ENCODE peak calls at places on chromosomes 2 and 18, in seven cellular contexts. F is GM23248, A is H7, E is BE2C, B is GM06990, D is pancreas, U is neural progenitor cell. C is an unnamed sample. For H3K27me3, the result is how much of the 10 kb centered on the place peaks cover.

GRCh38 chr2:23055251-23055650 is 329.7 kb upstream of the KLHL29 start:
- DNase-seq in F (no peak), A (no peak), E (no peak), B (no peak), D (no peak), U (no peak), C (no peak)

GRCh38 chr18:56256659-56257058 is 381.7 kb downstream of the TXNL1 start:
- DNase-seq in F (no peak), A (no peak), E (no peak), B (no peak), D (no peak), U (no peak), C (no peak)

GRCh38 chr18:28576941-28577340 is 400.0 kb upstream of the CDH2 start:
- DNase-seq in F (peak), A (no peak), E (no peak), B (no peak), D (no peak), U (no peak), C (no peak)

GRCh38 chr18:33757037-33757436 is 179.0 kb downstream of the ASXL3 start:
- DNase-seq in F (peak), A (no peak), E (no peak), B (no peak), D (no peak), U (no peak), C (no peak)

GRCh38 chr18:44680271-44681038 is at the start of gene SETBP1:
- DNase-seq in F (peak), A (peak), E (peak), B (peak), D (peak), U (peak), C (peak)

GRCh38 chr2:219947575-219947974 is 320.1 kb downstream of the SLC4A3 start:
- DNase-seq in F (peak), A (no peak), E (no peak), B (no peak), D (no peak), U (no peak), C (no peak)

GRCh38 chr2:195451160-195451559 is 205.9 kb upstream of the SLC39A10 start:
- DNase-seq in F (peak), A (no peak), E (no peak), B (no peak), D (no peak), U (no peak), C (no peak)

GRCh38 chr2:128196026-128196822 is 105.2 kb downstream of the UGGT1 start:
- DNase-seq in F (no peak), A (peak), E (no peak), B (no peak), D (no peak), U (no peak), C (peak)

GRCh38 chr2:26816893-26817292 is 31.0 kb downstream of the CENPA start:
- DNase-seq in F (no peak), A (peak), E (no peak), B (no peak), D (no peak), U (peak), C (peak)

GRCh38 chr18:13241893-13242175 is 23.3 kb downstream of the LDLRAD4 start:
- DNase-seq in F (no peak), A (peak), E (no peak), B (no peak), D (no peak), U (no peak), C (no peak)
- H3K27me3 ChIP-seq in F (under half), A (under half), E (under half), B (under half), D (under half), U (under half), C (under half)

GRCh38 chr2:15946983-15947382 is 6.6 kb downstream of the MYCN start:
- DNase-seq in F (no peak), A (no peak), E (peak), B (no peak), D (no peak), U (no peak), C (no peak)
- H3K27me3 ChIP-seq in F (under half), A (under half), E (under half), B (under half), D (under half), U (under half), C (under half)

GRCh38 chr2:86331391-86331790 is 6.0 kb downstream of the REEP1 start:
- DNase-seq in F (no peak), A (no peak), E (no peak), B (no peak), D (no peak), U (no peak), C (no peak)
- H3K27me3 ChIP-seq in F (under half), A (under half), E (under half), B (under half), D (under half), U (under half), C (under half)

DNA sequence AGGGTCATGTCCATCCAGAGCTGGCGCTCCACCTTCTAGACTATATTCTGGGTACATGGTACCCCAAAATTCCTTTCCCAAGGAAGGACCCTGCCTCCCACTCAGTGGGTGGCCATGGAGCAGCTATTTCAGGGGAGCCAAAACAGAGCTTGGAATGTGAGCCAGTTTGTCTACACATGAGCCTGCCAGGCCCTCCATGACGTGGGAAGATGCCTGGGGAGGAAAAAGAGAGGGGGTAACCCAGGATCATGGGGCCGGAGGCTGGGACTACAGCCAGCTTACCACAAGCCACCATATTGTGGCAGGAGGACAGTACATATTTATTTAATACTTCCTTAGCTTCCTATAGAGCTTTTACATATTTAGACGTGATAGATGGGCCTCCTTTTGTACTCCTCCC is 414.7 kb upstream of the TNP1 start:
- DNase-seq in F (no peak), A (no peak), E (no peak), B (no peak), D (no peak), U (no peak), C (no peak)
- H3K27me3 ChIP-seq in F (under half), A (half or more), E (under half), B (under half), D (under half), U (half or more), C (under half)

DNA sequence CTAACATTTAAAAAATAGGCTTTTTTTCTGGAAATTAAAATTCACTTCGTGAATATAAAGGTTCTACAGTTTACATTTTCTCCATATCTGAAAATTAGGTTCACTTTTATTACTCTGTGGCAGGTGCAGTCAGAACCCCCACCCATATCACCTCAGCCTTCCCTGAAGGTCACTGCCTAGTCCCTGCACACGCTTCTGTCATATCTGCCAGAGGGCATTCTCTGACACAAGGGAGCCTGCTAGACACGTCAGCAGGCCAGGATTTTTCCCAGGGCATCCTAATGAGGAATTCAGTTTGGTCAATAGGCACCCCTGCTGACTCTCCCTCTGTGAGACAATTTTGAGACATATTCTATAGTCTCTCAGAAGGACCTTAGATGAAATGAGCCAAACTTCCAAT is 475.7 kb upstream of the PKDCC start:
- DNase-seq in F (no peak), A (no peak), E (no peak), B (no peak), D (no peak), U (no peak), C (no peak)
- H3K27me3 ChIP-seq in F (under half), A (under half), E (under half), B (under half), D (under half), U (under half), C (under half)

GRCh38 chr18:78976697-78977626 is 2.7 kb upstream of the SALL3 start:
- DNase-seq in F (no peak), A (no peak), E (no peak), B (no peak), D (no peak), U (peak), C (no peak)
- H3K27me3 ChIP-seq in F (half or more), A (half or more), E (half or more), B (under half), D (half or more), U (half or more), C (under half)